ENCODE peak calls at places on chromosomes 6 and 20, in four cellular contexts. L is effector memory CD4-positive, alpha-beta T cell; X is GM19239; A is ACHN. N is an unnamed sample.

GRCh38 chr6:125787791-125788190 is 3.0 kb upstream of the NCOA7 start:
- DNase-seq in X (no peak), L (no peak), A (no peak), N (no peak)

GRCh38 chr20:347640-348484 is 951 bp downstream of the NRSN2 start:
- DNase-seq in A (peak), X (peak), L (peak), N (peak)

GRCh38 chr6:21712213-21712612 is 118.7 kb downstream of the SOX4 start:
- DNase-seq in X (no peak), L (no peak), A (no peak), N (no peak)

GRCh38 chr6:80535914-80536565 is 429.6 kb downstream of the BCKDHB start:
- DNase-seq in A (peak), L (no peak), X (no peak), N (no peak)

GRCh38 chr6:119587537-119587936 is 238.0 kb upstream of the MAN1A1 start:
- DNase-seq in A (peak), X (no peak), L (no peak), N (no peak)

GRCh38 chr6:164345340-164345739 is 930.8 kb downstream of the QKI start:
- DNase-seq in A (no peak), L (no peak), X (no peak), N (no peak)

GRCh38 chr6:15207923-15208322 is 37.9 kb upstream of the JARID2 start:
- DNase-seq in A (no peak), L (no peak), X (no peak), N (no peak)

GRCh38 chr6:163923658-163924411 is 509.3 kb downstream of the QKI start:
- DNase-seq in L (no peak), A (no peak), X (no peak), N (no peak)

GRCh38 chr6:117396228-117396627 is 29.5 kb downstream of the ROS1 start:
- DNase-seq in L (no peak), X (no peak), A (no peak), N (no peak)

GRCh38 chr20:24918579-24919566 is 30.2 kb upstream of the CST7 start:
- DNase-seq in L (no peak), X (no peak), A (no peak), N (no peak)

GRCh38 chr6:158000530-158001307 is 19.1 kb downstream of the SYNJ2 start:
- DNase-seq in A (no peak), X (no peak), L (no peak), N (no peak)

GRCh38 chr6:33441457-33441856 is 12.9 kb upstream of the ZBTB9 start:
- DNase-seq in X (no peak), A (no peak), L (no peak), N (no peak)

GRCh38 chr6:137864812-137865508 is 2.1 kb upstream of the TNFAIP3 start:
- DNase-seq in L (no peak), X (no peak), A (no peak), N (no peak)

GRCh38 chr20:35269055-35269781 is 8.7 kb downstream of the MMP24OS start:
- DNase-seq in L (no peak), A (peak), X (peak), N (peak)

GRCh38 chr6:157688275-157688959 is 134.6 kb upstream of the SNX9 start:
- DNase-seq in A (no peak), X (no peak), L (no peak), N (no peak)

GRCh38 chr6:154406301-154406700 is 49.7 kb upstream of the IPCEF1 start:
- DNase-seq in X (no peak), L (no peak), A (no peak), N (no peak)

GRCh38 chr20:37504404-37505096 is 16.5 kb upstream of the NNAT start:
- DNase-seq in L (no peak), X (no peak), A (no peak), N (no peak)

GRCh38 chr6:3314621-3315020 is 55.9 kb downstream of the PSMG4 start:
- DNase-seq in L (no peak), X (no peak), A (no peak), N (no peak)

GRCh38 chr20:62333820-62334595 is 31.2 kb downstream of the ADRM1 start:
- DNase-seq in A (no peak), L (no peak), X (no peak), N (no peak)

GRCh38 chr6:133906050-133906449 is 17.1 kb downstream of the TCF21 start:
- DNase-seq in X (no peak), L (no peak), A (no peak), N (no peak)

GRCh38 chr6:151661928-151662327 is 145.6 kb upstream of the ESR1 start:
- DNase-seq in X (no peak), A (no peak), L (no peak), N (no peak)

GRCh38 chr6:42007753-42008528 is 42.4 kb upstream of the TAF8 start:
- DNase-seq in X (no peak), A (no peak), L (no peak), N (no peak)

GRCh38 chr6:23316131-23316530 is 746.8 kb downstream of the HDGFL1 start:
- DNase-seq in L (no peak), X (no peak), A (no peak), N (no peak)

GRCh38 chr6:82015043-82015442 is 232.5 kb downstream of the IBTK start:
- DNase-seq in L (no peak), X (no peak), A (no peak), N (no peak)

GRCh38 chr6:71463061-71463460 is 174.4 kb downstream of the OGFRL1 start:
- DNase-seq in X (no peak), L (no peak), A (no peak), N (no peak)

GRCh38 chr6:89372506-89372901 is 20.0 kb upstream of the UBE2J1 start:
- DNase-seq in A (no peak), L (no peak), X (no peak), N (no peak)

GRCh38 chr6:3259491-3259958 is 778 bp downstream of the PSMG4 start:
- DNase-seq in A (peak), L (peak), X (no peak), N (peak)

GRCh38 chr6:118606268-118606667 is 45.1 kb downstream of the CEP85L start:
- DNase-seq in X (no peak), L (no peak), A (no peak), N (peak)

GRCh38 chr6:110900028-110900598 is 25.5 kb downstream of the AMD1 start:
- DNase-seq in X (no peak), A (no peak), L (no peak), N (no peak)

GRCh38 chr20:53370345-53370961 is 223.2 kb downstream of the ZNF217 start:
- DNase-seq in L (no peak), A (no peak), X (no peak), N (no peak)

GRCh38 chr6:161139766-161140553 is 133.9 kb downstream of the AGPAT4 start:
- DNase-seq in A (no peak), L (no peak), X (no peak), N (no peak)

GRCh38 chr20:2374346-2375125 is 6.2 kb upstream of the TGM6 start:
- DNase-seq in L (no peak), X (no peak), A (no peak), N (no peak)

GRCh38 chr6:45619994-45620471 is 242.3 kb upstream of the SUPT3H start:
- DNase-seq in A (no peak), X (no peak), L (no peak), N (no peak)

GRCh38 chr6:30171677-30172471 is 8.5 kb downstream of the TRIM15 start:
- DNase-seq in A (no peak), L (no peak), X (no peak), N (no peak)

GRCh38 chr6:142885182-142885867 is 59.7 kb downstream of the HIVEP2 start:
- DNase-seq in L (peak), A (peak), X (no peak), N (peak)

GRCh38 chr6:28633445-28634215 is 107.9 kb downstream of the GPX5 start:
- DNase-seq in L (no peak), A (no peak), X (no peak), N (no peak)

GRCh38 chr20:38645318-38645717 is 43.7 kb downstream of the ARHGAP40 start:
- DNase-seq in A (no peak), L (no peak), X (no peak), N (peak)

GRCh38 chr6:145948328-145948727 is 15.8 kb downstream of the SHPRH start:
- DNase-seq in X (no peak), L (no peak), A (no peak), N (no peak)

GRCh38 chr20:54284928-54285704 is 77.2 kb downstream of the PFDN4 start:
- DNase-seq in L (no peak), X (no peak), A (no peak), N (no peak)